ENCODE peak calls at places on chromosomes 6 and 20, in seven cellular contexts. K, E, O, P, B, M and S are unnamed samples. For H3K27me3, the result is how much of the 10 kb centered on the place peaks cover.

GRCh38 chr6:134352786-134353480 is 35.0 kb upstream of the SGK1 start:
- DNase-seq in O (peak), M (peak), P (no peak), B (no peak), E (no peak), K (no peak), S (no peak)

GRCh38 chr20:41769650-41770049 is 151.5 kb upstream of the CHD6 start:
- DNase-seq in M (peak), E (no peak), O (no peak), K (no peak), P (no peak), B (no peak), S (no peak)

GRCh38 chr6:1381397-1382330 is 7.7 kb upstream of the FOXF2 start:
- DNase-seq in P (no peak), K (no peak), M (peak), B (no peak), E (peak), O (no peak), S (no peak)

GRCh38 chr6:14639983-14640599 is 522.5 kb downstream of the CD83 start:
- DNase-seq in P (no peak), K (no peak), M (peak), B (no peak), E (no peak), O (no peak), S (no peak)

GRCh38 chr6:149170564-149171452 is 146.7 kb upstream of the TAB2 start:
- DNase-seq in E (no peak), M (no peak), B (no peak), O (no peak), K (no peak), P (no peak), S (no peak)

GRCh38 chr6:121503633-121504032 is 68.2 kb downstream of the GJA1 start:
- DNase-seq in O (peak), M (no peak), B (no peak), E (no peak), K (no peak), P (no peak), S (no peak)

GRCh38 chr20:15834857-15835256 is 738.4 kb downstream of the KIF16B start:
- DNase-seq in O (no peak), E (no peak), K (no peak), M (no peak), B (no peak), P (no peak), S (no peak)

GRCh38 chr20:58145506-58146080 is 82.9 kb downstream of the ANKRD60 start:
- DNase-seq in M (peak), O (no peak), E (no peak), B (no peak), K (no peak), P (no peak), S (no peak)

GRCh38 chr20:41499961-41500725 is 118.0 kb downstream of the CHD6 start:
- DNase-seq in B (no peak), P (no peak), O (peak), E (no peak), M (peak), K (no peak), S (no peak)

GRCh38 chr6:149246691-149247384 is 70.7 kb upstream of the TAB2 start:
- DNase-seq in P (peak), M (no peak), O (no peak), E (no peak), B (no peak), K (no peak), S (peak)

GRCh38 chr6:161443868-161444267 is 170.0 kb upstream of the AGPAT4 start:
- DNase-seq in P (no peak), M (peak), E (no peak), B (no peak), K (no peak), O (peak), S (no peak)

GRCh38 chr20:9660236-9660868 is 146.0 kb downstream of the LAMP5 start:
- DNase-seq in K (no peak), M (peak), O (peak), E (no peak), B (peak), P (no peak), S (no peak)

GRCh38 chr20:23320317-23320716 is 30.3 kb upstream of the NXT1 start:
- DNase-seq in P (no peak), M (no peak), E (no peak), K (peak), O (no peak), B (peak), S (no peak)

GRCh38 chr20:43715511-43715910 is 11.3 kb downstream of the GTSF1L start:
- DNase-seq in O (no peak), M (no peak), B (no peak), E (no peak), P (no peak), K (no peak), S (no peak)

GRCh38 chr6:68559716-68560115 is 75.4 kb upstream of the ADGRB3 start:
- DNase-seq in O (peak), B (no peak), M (peak), E (no peak), P (no peak), K (no peak), S (no peak)

GRCh38 chr6:658244-658643 is 1.3 kb upstream of the HUS1B start:
- DNase-seq in P (no peak), M (no peak), E (no peak), K (no peak), O (peak), B (no peak), S (no peak)

GRCh38 chr20:37200376-37200775 is 21.0 kb upstream of the MROH8 start:
- DNase-seq in O (no peak), B (no peak), K (no peak), E (no peak), P (no peak), M (no peak), S (no peak)

GRCh38 chr20:36113566-36114247 is 40.8 kb upstream of the EPB41L1 start:
- DNase-seq in M (no peak), E (no peak), O (no peak), P (no peak), K (no peak), B (no peak), S (no peak)

GRCh38 chr20:31781945-31782344 is 37.2 kb upstream of the MYLK2 start:
- DNase-seq in B (no peak), O (peak), E (no peak), P (no peak), K (no peak), M (no peak), S (no peak)

GRCh38 chr6:101439790-101440189 is 46.3 kb downstream of the GRIK2 start:
- DNase-seq in P (no peak), O (peak), E (no peak), K (no peak), B (no peak), M (no peak), S (no peak)

GRCh38 chr6:43891072-43891870 is 121.3 kb downstream of the VEGFA start:
- DNase-seq in K (no peak), E (no peak), M (peak), P (no peak), B (no peak), O (no peak), S (no peak)

GRCh38 chr20:32465092-32465900 is 107.2 kb downstream of the ASXL1 start:
- DNase-seq in K (no peak), E (peak), M (no peak), P (peak), B (peak), O (peak), S (no peak)

GRCh38 chr6:112036088-112036637 is 17.7 kb upstream of the CCN6 start:
- DNase-seq in B (no peak), P (no peak), E (no peak), O (no peak), K (no peak), M (no peak), S (no peak)

GRCh38 chr20:58137651-58138265 is 90.7 kb downstream of the ANKRD60 start:
- DNase-seq in P (no peak), M (no peak), B (no peak), E (no peak), O (no peak), K (no peak), S (no peak)

DNA sequence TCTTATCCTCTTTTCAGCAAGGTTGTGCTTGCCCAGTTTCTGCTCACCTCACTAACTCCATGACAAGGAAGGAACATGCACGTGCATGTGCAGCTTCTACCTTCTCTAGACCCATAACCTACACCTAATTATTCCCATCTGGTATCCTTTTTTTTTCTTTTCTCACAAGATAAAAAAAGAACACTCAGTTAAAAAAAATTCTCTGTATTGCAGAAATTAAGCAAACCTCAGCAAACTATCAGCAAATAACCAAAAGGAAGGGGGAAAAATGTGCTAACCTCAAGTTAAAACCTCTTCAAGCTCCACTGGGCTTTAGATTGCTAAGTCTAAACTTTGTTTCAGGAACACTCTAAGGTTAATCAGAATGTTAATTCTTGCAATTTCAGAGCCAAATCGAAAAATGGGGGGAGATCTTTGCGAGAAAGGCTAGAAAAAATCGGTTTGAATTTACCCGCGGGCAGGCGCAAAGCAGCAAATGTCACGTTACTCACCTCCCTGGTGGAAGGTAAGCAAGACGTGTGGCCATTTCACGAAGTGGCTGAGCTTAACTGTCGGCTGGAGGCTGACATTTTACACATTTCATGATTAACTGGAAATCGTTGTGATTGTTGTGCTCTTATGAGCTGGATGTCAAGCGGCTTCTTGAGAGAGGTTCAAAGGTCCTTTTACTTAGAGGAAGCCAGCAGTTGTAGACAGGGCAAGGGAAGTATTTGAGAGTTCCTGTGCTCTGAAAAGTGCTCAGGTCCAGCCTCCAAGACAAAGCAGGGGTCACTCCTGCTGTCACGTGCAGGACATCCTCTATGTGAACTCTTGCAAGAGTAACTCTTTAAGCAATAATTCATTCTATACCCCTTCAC is 19.1 kb downstream of the TFAP2B start:
- DNase-seq in B (peak), P (no peak), K (no peak), E (no peak), M (no peak), O (no peak), S (no peak)
- H3K27me3 ChIP-seq in B (under half), P (half or more), K (under half), E (under half), M (half or more), O (under half), S (under half)

GRCh38 chr6:32842690-32843089 is 1.2 kb downstream of the PSMB8 start:
- DNase-seq in O (no peak), E (no peak), P (no peak), M (no peak), K (no peak), B (no peak), S (no peak)
- H3K27ac ChIP-seq in O (no peak), E (no peak), P (no peak), M (no peak), K (no peak), B (no peak), S (no peak)

DNA sequence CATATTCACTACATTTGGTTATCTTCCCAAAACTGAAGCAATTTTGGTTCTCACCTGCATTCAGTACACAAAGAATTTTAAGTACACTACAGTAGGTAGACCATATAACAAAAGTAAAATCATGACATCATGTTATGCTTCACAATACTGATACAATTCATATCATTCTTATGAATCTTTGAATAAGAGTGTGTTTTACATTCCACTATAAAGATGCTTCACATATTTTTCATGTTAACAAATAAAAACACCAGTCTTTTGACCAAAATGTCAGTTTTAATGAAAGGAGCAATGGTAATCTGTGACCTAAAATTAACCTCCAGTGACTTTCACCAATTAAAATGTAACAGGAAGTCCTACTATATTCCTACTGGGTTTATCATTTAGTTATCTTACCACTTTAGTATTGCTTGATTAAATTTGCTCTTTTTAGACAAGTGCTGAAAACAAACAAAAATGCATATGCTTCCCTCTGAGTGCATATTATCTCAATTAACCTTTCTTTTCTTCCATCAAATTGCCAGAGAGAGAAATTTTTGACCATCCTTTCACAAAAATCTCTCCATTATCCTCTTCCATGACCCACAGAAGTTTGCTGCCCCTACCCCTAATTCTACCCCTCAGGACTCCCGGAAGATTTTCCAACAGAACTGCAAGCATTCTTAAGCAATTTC is 49.3 kb downstream of the PHIP start:
- DNase-seq in E (no peak), M (no peak), P (no peak), O (peak), B (no peak), K (no peak), S (no peak)
- H3K4me3 ChIP-seq in E (no peak), M (no peak), P (no peak), O (no peak), B (no peak), K (no peak), S (no peak)

DNA sequence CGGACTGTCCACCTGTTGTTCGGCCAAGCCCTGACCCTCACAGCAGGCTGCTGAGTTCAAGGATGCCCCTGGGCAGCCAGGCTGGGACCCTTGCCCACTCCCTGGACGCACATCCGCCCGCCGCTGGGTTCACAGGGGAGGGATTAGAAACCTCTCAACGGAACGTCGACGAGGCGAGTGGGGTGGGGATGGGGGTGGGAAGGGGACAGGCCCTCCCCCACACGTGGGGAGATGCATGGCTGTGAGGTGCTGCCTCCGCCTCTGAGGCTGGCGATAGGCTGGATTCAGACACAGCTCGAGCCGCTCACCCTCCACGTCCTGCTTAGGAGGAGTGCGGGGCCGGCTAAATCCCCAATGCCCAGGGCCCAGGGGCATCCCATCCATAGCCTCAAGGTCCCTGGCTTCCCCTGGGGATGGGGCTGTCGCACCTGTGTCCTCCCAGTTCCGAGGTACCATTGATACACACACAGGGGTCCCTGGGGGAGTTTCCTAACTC is 90.6 kb upstream of the BHLHE23 start:
- DNase-seq in K (no peak), E (no peak), P (peak), M (no peak), O (no peak), B (no peak), S (peak)
- H3K27me3 ChIP-seq in K (under half), E (under half), P (under half), M (under half), O (under half), B (under half), S (under half)

DNA sequence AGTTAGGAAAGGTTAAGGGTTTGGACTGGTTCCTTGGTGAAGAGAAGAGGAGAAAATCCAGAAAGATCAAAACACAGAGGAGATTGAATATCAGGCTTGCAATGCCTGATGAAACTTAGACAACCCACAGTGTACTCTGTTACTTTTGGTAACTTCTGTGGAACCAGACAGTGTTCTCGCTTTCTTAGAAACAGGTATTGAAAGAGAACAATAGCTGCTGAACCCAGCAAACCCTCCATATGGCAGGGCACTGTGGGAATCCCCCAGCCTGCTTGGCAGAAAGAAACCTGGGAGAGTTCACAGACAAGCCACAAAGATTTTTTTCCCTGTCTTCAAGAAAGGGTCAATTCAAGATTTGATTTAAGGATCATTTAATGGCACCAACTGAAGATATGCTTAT is 342.8 kb downstream of the FOXA2 start:
- DNase-seq in O (no peak), K (no peak), B (no peak), M (no peak), E (no peak), P (no peak), S (no peak)
- H3K27ac ChIP-seq in O (no peak), K (no peak), B (no peak), M (no peak), E (no peak), P (no peak), S (no peak)

GRCh38 chr6:98333273-98333672 is 501.1 kb upstream of the POU3F2 start:
- DNase-seq in P (no peak), B (no peak), K (no peak), M (no peak), O (no peak), E (no peak), S (no peak)
- H3K4me3 ChIP-seq in P (no peak), B (no peak), K (no peak), M (no peak), O (no peak), E (no peak), S (no peak)

GRCh38 chr6:164439331-164439730 is 870.1 kb downstream of the C6orf118 start:
- DNase-seq in B (no peak), O (no peak), K (no peak), E (no peak), M (no peak), P (no peak), S (no peak)
- H3K27me3 ChIP-seq in B (under half), O (under half), K (under half), E (under half), M (under half), P (under half), S (under half)

GRCh38 chr6:131532476-131533108 is 40.4 kb upstream of the ARG1 start:
- DNase-seq in B (no peak), O (no peak), M (no peak), P (no peak), E (no peak), K (no peak), S (no peak)
- H3K27ac ChIP-seq in B (no peak), O (no peak), M (no peak), P (no peak), E (no peak), K (no peak), S (no peak)